ENCODE peak calls at places on chromosomes 7 and 10, in ten cellular contexts. F, Q, B, L, D, R, W, O, V and X are unnamed samples.

GRCh38 chr7:4816419-4817080 is 41.1 kb downstream of the AP5Z1 start:
- DNase-seq in F (no peak), Q (no peak), B (no peak), L (no peak), D (no peak), R (no peak), W (no peak), O (no peak), V (no peak), X (no peak)

GRCh38 chr10:77925795-77926565 is 575 bp downstream of the DLG5 start:
- DNase-seq in F (peak; percentile 7), Q (no peak), B (no peak), L (peak; percentile 38), D (no peak), R (peak; percentile 41), W (peak; percentile 40), O (peak; percentile 32), V (no peak), X (peak; percentile 62)

GRCh38 chr7:26439502-26440252 is 148.0 kb downstream of the SNX10 start:
- DNase-seq in F (no peak), Q (no peak), B (no peak), L (no peak), D (no peak), R (no peak), W (no peak), O (no peak), V (no peak), X (no peak)

GRCh38 chr10:79275431-79275851 is 71.8 kb upstream of the PPIF start:
- DNase-seq in F (no peak), Q (no peak), B (no peak), L (no peak), D (no peak), R (peak; percentile 62), W (no peak), O (no peak), V (no peak), X (no peak)

GRCh38 chr10:79126351-79126750 is 57.6 kb downstream of the ZMIZ1 start:
- DNase-seq in F (no peak), Q (no peak), B (no peak), L (no peak), D (no peak), R (no peak), W (no peak), O (no peak), V (no peak), X (no peak)

GRCh38 chr10:79342295-79342761 is 4.9 kb upstream of the PPIF start:
- DNase-seq in F (no peak), Q (no peak), B (no peak), L (no peak), D (no peak), R (no peak), W (no peak), O (no peak), V (no peak), X (no peak)

GRCh38 chr7:13874783-13875182 is 114.7 kb downstream of the ETV1 start:
- DNase-seq in F (no peak), Q (no peak), B (no peak), L (no peak), D (peak; percentile 84), R (no peak), W (no peak), O (peak; percentile 78), V (no peak), X (peak; percentile 17)

GRCh38 chr10:30413996-30414576 is 19.9 kb upstream of the MAP3K8 start:
- DNase-seq in F (no peak), Q (peak; percentile 35), B (no peak), L (peak; percentile 74), D (peak; percentile 84), R (no peak), W (peak; percentile 60), O (peak; percentile 87), V (no peak), X (peak; percentile 66)

GRCh38 chr10:7545256-7545655 is 121.5 kb downstream of the ITIH5 start:
- DNase-seq in F (no peak), Q (no peak), B (no peak), L (no peak), D (no peak), R (no peak), W (no peak), O (peak; percentile 36), V (no peak), X (no peak)

GRCh38 chr7:37016073-37016878 is 292.0 kb upstream of the AOAH start:
- DNase-seq in F (no peak), Q (no peak), B (no peak), L (peak; percentile 0), D (no peak), R (no peak), W (no peak), O (no peak), V (no peak), X (no peak)

GRCh38 chr10:89134963-89135362 is 72.2 kb downstream of the CH25H start:
- DNase-seq in F (no peak), Q (no peak), B (no peak), L (no peak), D (no peak), R (no peak), W (no peak), O (no peak), V (no peak), X (no peak)

GRCh38 chr10:95056744-95057363 is 12.4 kb downstream of the CYP2C8 start:
- DNase-seq in F (no peak), Q (no peak), B (no peak), L (no peak), D (no peak), R (no peak), W (no peak), O (no peak), V (no peak), X (no peak)

GRCh38 chr10:7872041-7872442 is 53.7 kb downstream of the TAF3 start:
- DNase-seq in F (no peak), Q (peak; percentile 4), B (no peak), L (peak; percentile 53), D (peak; percentile 46), R (no peak), W (peak; percentile 28), O (peak; percentile 35), V (no peak), X (peak; percentile 17)

GRCh38 chr7:95608344-95609173 is 12.2 kb upstream of the PDK4 start:
- DNase-seq in F (peak; percentile 57), Q (peak; percentile 13), B (peak; percentile 66), L (peak; percentile 87), D (peak; percentile 90), R (peak; percentile 96), W (peak; percentile 91), O (peak; percentile 99), V (peak; percentile 82), X (peak; percentile 91)

GRCh38 chr10:37952051-37952815 is 24.2 kb downstream of the ZNF25 start:
- DNase-seq in F (no peak), Q (no peak), B (no peak), L (no peak), D (no peak), R (no peak), W (peak; percentile 3), O (no peak), V (no peak), X (no peak)

GRCh38 chr10:74213571-74214162 is 62.6 kb downstream of the ADK start:
- DNase-seq in F (no peak), Q (no peak), B (no peak), L (peak; percentile 51), D (peak; percentile 74), R (peak; percentile 54), W (peak; percentile 61), O (peak; percentile 62), V (no peak), X (peak; percentile 41)

GRCh38 chr7:18667466-18667865 is 171.9 kb downstream of the HDAC9 start:
- DNase-seq in F (no peak), Q (no peak), B (no peak), L (peak; percentile 5), D (peak; percentile 81), R (no peak), W (peak; percentile 83), O (peak; percentile 90), V (peak; percentile 47), X (peak; percentile 25)

GRCh38 chr10:124768791-124769190 is 22.9 kb downstream of the EEF1AKMT2 start:
- DNase-seq in F (no peak), Q (no peak), B (no peak), L (no peak), D (no peak), R (no peak), W (no peak), O (no peak), V (no peak), X (no peak)

GRCh38 chr7:158261362-158262235 is 326.0 kb downstream of the PTPRN2 start:
- DNase-seq in F (no peak), Q (no peak), B (no peak), L (no peak), D (no peak), R (no peak), W (no peak), O (no peak), V (no peak), X (no peak)